ENCODE peak calls at places on chromosomes 1 and 21, in four cellular contexts. One of them, this sample, is unnamed.

GRCh38 chr1:209758360-209758759 is 2.5 kb downstream of the TRAF3IP3 start:
- DNase-seq in nephron progenitor cell: no peak
- DNase-seq in neural crest cell: no peak
- DNase-seq in left ventricle myocardium inferior: no peak
- DNase-seq in this sample: no peak

GRCh38 chr1:17184822-17185484 is 20.0 kb upstream of the PADI1 start:
- DNase-seq in left ventricle myocardium inferior: no peak
- DNase-seq in neural crest cell: no peak
- DNase-seq in nephron progenitor cell: no peak
- DNase-seq in this sample: no peak

GRCh38 chr1:245684111-245684510 is 529.3 kb downstream of the KIF26B start:
- DNase-seq in neural crest cell: no peak
- DNase-seq in left ventricle myocardium inferior: no peak
- DNase-seq in nephron progenitor cell: no peak
- DNase-seq in this sample: no peak

GRCh38 chr1:246067432-246068021 is 439.6 kb downstream of the SMYD3 start:
- DNase-seq in neural crest cell: no peak
- DNase-seq in left ventricle myocardium inferior: no peak
- DNase-seq in nephron progenitor cell: no peak
- DNase-seq in this sample: peak

GRCh38 chr1:37020653-37021277 is 13.6 kb downstream of the GRIK3 start:
- DNase-seq in nephron progenitor cell: peak
- DNase-seq in neural crest cell: peak
- DNase-seq in left ventricle myocardium inferior: no peak
- DNase-seq in this sample: no peak

GRCh38 chr1:91124989-91125417 is 103.2 kb upstream of the ZNF644 start:
- DNase-seq in nephron progenitor cell: no peak
- DNase-seq in left ventricle myocardium inferior: no peak
- DNase-seq in neural crest cell: no peak
- DNase-seq in this sample: peak

GRCh38 chr1:161884475-161884874 is 118.4 kb downstream of the ATF6 start:
- DNase-seq in nephron progenitor cell: no peak
- DNase-seq in left ventricle myocardium inferior: no peak
- DNase-seq in neural crest cell: no peak
- DNase-seq in this sample: no peak

GRCh38 chr1:63908016-63908415 is 134.2 kb downstream of the ROR1 start:
- DNase-seq in neural crest cell: no peak
- DNase-seq in left ventricle myocardium inferior: no peak
- DNase-seq in nephron progenitor cell: no peak
- DNase-seq in this sample: no peak

GRCh38 chr1:63038586-63038985 is 254.7 kb downstream of the ATG4C start:
- DNase-seq in left ventricle myocardium inferior: no peak
- DNase-seq in neural crest cell: no peak
- DNase-seq in nephron progenitor cell: no peak
- DNase-seq in this sample: no peak

GRCh38 chr1:192889082-192889481 is 80.2 kb downstream of the RGS2 start:
- DNase-seq in nephron progenitor cell: no peak
- DNase-seq in neural crest cell: no peak
- DNase-seq in left ventricle myocardium inferior: no peak
- DNase-seq in this sample: no peak

GRCh38 chr1:4761324-4761723 is 106.9 kb downstream of the AJAP1 start:
- DNase-seq in left ventricle myocardium inferior: no peak
- DNase-seq in nephron progenitor cell: no peak
- DNase-seq in neural crest cell: no peak
- DNase-seq in this sample: no peak

GRCh38 chr1:168498159-168498609 is 45.6 kb downstream of the XCL2 start:
- DNase-seq in nephron progenitor cell: no peak
- DNase-seq in neural crest cell: no peak
- DNase-seq in left ventricle myocardium inferior: no peak
- DNase-seq in this sample: no peak

GRCh38 chr21:20971296-20971921 is 26.8 kb upstream of the NCAM2 start:
- DNase-seq in left ventricle myocardium inferior: peak
- DNase-seq in neural crest cell: peak
- DNase-seq in nephron progenitor cell: peak
- DNase-seq in this sample: no peak

GRCh38 chr1:213658508-213658907 is 329.3 kb upstream of the PROX1 start:
- DNase-seq in neural crest cell: no peak
- DNase-seq in left ventricle myocardium inferior: no peak
- DNase-seq in nephron progenitor cell: no peak
- DNase-seq in this sample: no peak

GRCh38 chr1:246324711-246325110 is 182.4 kb downstream of the SMYD3 start:
- DNase-seq in left ventricle myocardium inferior: no peak
- DNase-seq in neural crest cell: no peak
- DNase-seq in nephron progenitor cell: no peak
- DNase-seq in this sample: no peak

GRCh38 chr1:32892368-32893197 is 6.3 kb downstream of the HPCA start:
- DNase-seq in nephron progenitor cell: peak
- DNase-seq in left ventricle myocardium inferior: no peak
- DNase-seq in neural crest cell: peak
- DNase-seq in this sample: peak

GRCh38 chr1:180259431-180260338 is 29.6 kb downstream of the LHX4 start:
- DNase-seq in nephron progenitor cell: no peak
- DNase-seq in neural crest cell: no peak
- DNase-seq in left ventricle myocardium inferior: no peak
- DNase-seq in this sample: no peak

GRCh38 chr21:39000496-39000895 is 182.8 kb downstream of the PSMG1 start:
- DNase-seq in left ventricle myocardium inferior: no peak
- DNase-seq in nephron progenitor cell: no peak
- DNase-seq in neural crest cell: no peak
- DNase-seq in this sample: no peak

GRCh38 chr21:35198982-35199732 is 150.1 kb upstream of the RUNX1 start:
- DNase-seq in left ventricle myocardium inferior: no peak
- DNase-seq in nephron progenitor cell: no peak
- DNase-seq in neural crest cell: no peak
- DNase-seq in this sample: no peak

GRCh38 chr21:42513985-42514882 is 582 bp downstream of the SLC37A1 start:
- DNase-seq in left ventricle myocardium inferior: peak
- DNase-seq in neural crest cell: peak
- DNase-seq in nephron progenitor cell: peak
- DNase-seq in this sample: peak

GRCh38 chr1:147080671-147081394 is 91.4 kb downstream of the PRKAB2 start:
- DNase-seq in nephron progenitor cell: peak
- DNase-seq in neural crest cell: no peak
- DNase-seq in left ventricle myocardium inferior: no peak
- DNase-seq in this sample: peak

GRCh38 chr21:41781047-41781405 is 14.2 kb upstream of the RIPK4 start:
- DNase-seq in left ventricle myocardium inferior: no peak
- DNase-seq in neural crest cell: no peak
- DNase-seq in nephron progenitor cell: no peak
- DNase-seq in this sample: no peak

GRCh38 chr1:245788269-245788668 is 633.5 kb downstream of the KIF26B start:
- DNase-seq in left ventricle myocardium inferior: no peak
- DNase-seq in neural crest cell: no peak
- DNase-seq in nephron progenitor cell: no peak
- DNase-seq in this sample: no peak

GRCh38 chr21:31180256-31181088 is 142.2 kb upstream of the KRTAP19-8 start:
- DNase-seq in nephron progenitor cell: no peak
- DNase-seq in left ventricle myocardium inferior: no peak
- DNase-seq in neural crest cell: peak
- DNase-seq in this sample: peak

GRCh38 chr1:153651771-153652170 is 6.7 kb upstream of the SNAPIN start:
- DNase-seq in left ventricle myocardium inferior: no peak
- DNase-seq in nephron progenitor cell: no peak
- DNase-seq in neural crest cell: no peak
- DNase-seq in this sample: no peak

GRCh38 chr1:191284175-191284574 is 806.5 kb upstream of the BRINP3 start:
- DNase-seq in nephron progenitor cell: no peak
- DNase-seq in neural crest cell: no peak
- DNase-seq in left ventricle myocardium inferior: no peak
- DNase-seq in this sample: no peak

GRCh38 chr1:111811891-111812290 is 56.2 kb downstream of the DDX20 start:
- DNase-seq in nephron progenitor cell: no peak
- DNase-seq in left ventricle myocardium inferior: no peak
- DNase-seq in neural crest cell: no peak
- DNase-seq in this sample: no peak

GRCh38 chr21:16821588-16821987 is 691.3 kb upstream of the CXADR start:
- DNase-seq in nephron progenitor cell: no peak
- DNase-seq in left ventricle myocardium inferior: no peak
- DNase-seq in neural crest cell: no peak
- DNase-seq in this sample: no peak

GRCh38 chr1:220761688-220762427 is 13.7 kb downstream of the MTARC2 start:
- DNase-seq in nephron progenitor cell: no peak
- DNase-seq in neural crest cell: no peak
- DNase-seq in left ventricle myocardium inferior: no peak
- DNase-seq in this sample: no peak

GRCh38 chr1:27413004-27413403 is 20.6 kb downstream of the GPR3 start:
- DNase-seq in left ventricle myocardium inferior: no peak
- DNase-seq in neural crest cell: no peak
- DNase-seq in nephron progenitor cell: no peak
- DNase-seq in this sample: no peak

GRCh38 chr1:93751391-93752250 is 70.0 kb upstream of the BCAR3 start:
- DNase-seq in left ventricle myocardium inferior: peak
- DNase-seq in nephron progenitor cell: no peak
- DNase-seq in neural crest cell: no peak
- DNase-seq in this sample: no peak

GRCh38 chr1:96722161-96722908 is 751 bp downstream of the PTBP2 start:
- DNase-seq in neural crest cell: peak
- DNase-seq in nephron progenitor cell: peak
- DNase-seq in left ventricle myocardium inferior: peak
- DNase-seq in this sample: peak

GRCh38 chr21:44779417-44780139 is 22.0 kb downstream of the UBE2G2 start:
- DNase-seq in left ventricle myocardium inferior: no peak
- DNase-seq in neural crest cell: no peak
- DNase-seq in nephron progenitor cell: no peak
- DNase-seq in this sample: no peak

GRCh38 chr1:200314085-200314750 is 95.6 kb downstream of the ZNF281 start:
- DNase-seq in neural crest cell: no peak
- DNase-seq in nephron progenitor cell: no peak
- DNase-seq in left ventricle myocardium inferior: no peak
- DNase-seq in this sample: no peak

GRCh38 chr1:3604468-3604974 is 6.8 kb downstream of the MEGF6 start:
- DNase-seq in neural crest cell: no peak
- DNase-seq in left ventricle myocardium inferior: no peak
- DNase-seq in nephron progenitor cell: no peak
- DNase-seq in this sample: no peak

GRCh38 chr1:155871390-155871789 is 12.0 kb downstream of the SYT11 start:
- DNase-seq in nephron progenitor cell: no peak
- DNase-seq in left ventricle myocardium inferior: peak
- DNase-seq in neural crest cell: no peak
- DNase-seq in this sample: no peak

GRCh38 chr1:54267815-54268551 is 68.0 kb downstream of the MRPL37 start:
- DNase-seq in nephron progenitor cell: no peak
- DNase-seq in neural crest cell: no peak
- DNase-seq in left ventricle myocardium inferior: no peak
- DNase-seq in this sample: no peak

GRCh38 chr1:82446955-82447354 is 646.2 kb downstream of the ADGRL2 start:
- DNase-seq in nephron progenitor cell: no peak
- DNase-seq in neural crest cell: no peak
- DNase-seq in left ventricle myocardium inferior: no peak
- DNase-seq in this sample: no peak
- TF ChIP-seq CTCF in nephron progenitor cell: no peak
- TF ChIP-seq CTCF in neural crest cell: no peak
- TF ChIP-seq CTCF in left ventricle myocardium inferior: no peak
- TF ChIP-seq CTCF in this sample: no peak

GRCh38 chr21:46326110-46326703 is 2.3 kb downstream of the PCNT start:
- DNase-seq in neural crest cell: no peak
- DNase-seq in left ventricle myocardium inferior: no peak
- DNase-seq in nephron progenitor cell: no peak
- DNase-seq in this sample: no peak

GRCh38 chr21:46323227-46323709 is 402 bp downstream of the C21orf58 start:
- DNase-seq in left ventricle myocardium inferior: no peak
- DNase-seq in nephron progenitor cell: no peak
- DNase-seq in neural crest cell: no peak
- DNase-seq in this sample: no peak

GRCh38 chr21:46323710-46324389 is at the start of the genes C21orf58 and PCNT:
- DNase-seq in neural crest cell: peak
- DNase-seq in nephron progenitor cell: peak
- DNase-seq in left ventricle myocardium inferior: peak
- DNase-seq in this sample: peak

GRCh38 chr21:46324390-46325072 is 575 bp downstream of the PCNT start:
- DNase-seq in neural crest cell: peak
- DNase-seq in nephron progenitor cell: peak
- DNase-seq in left ventricle myocardium inferior: peak
- DNase-seq in this sample: peak

GRCh38 chr21:46325073-46325912 is 1.3 kb downstream of the PCNT start:
- DNase-seq in nephron progenitor cell: peak
- DNase-seq in neural crest cell: peak
- DNase-seq in left ventricle myocardium inferior: peak
- DNase-seq in this sample: peak
- TF ChIP-seq CTCF in nephron progenitor cell: no peak
- TF ChIP-seq CTCF in neural crest cell: peak
- TF ChIP-seq CTCF in left ventricle myocardium inferior: peak
- TF ChIP-seq CTCF in this sample: peak

DNA sequence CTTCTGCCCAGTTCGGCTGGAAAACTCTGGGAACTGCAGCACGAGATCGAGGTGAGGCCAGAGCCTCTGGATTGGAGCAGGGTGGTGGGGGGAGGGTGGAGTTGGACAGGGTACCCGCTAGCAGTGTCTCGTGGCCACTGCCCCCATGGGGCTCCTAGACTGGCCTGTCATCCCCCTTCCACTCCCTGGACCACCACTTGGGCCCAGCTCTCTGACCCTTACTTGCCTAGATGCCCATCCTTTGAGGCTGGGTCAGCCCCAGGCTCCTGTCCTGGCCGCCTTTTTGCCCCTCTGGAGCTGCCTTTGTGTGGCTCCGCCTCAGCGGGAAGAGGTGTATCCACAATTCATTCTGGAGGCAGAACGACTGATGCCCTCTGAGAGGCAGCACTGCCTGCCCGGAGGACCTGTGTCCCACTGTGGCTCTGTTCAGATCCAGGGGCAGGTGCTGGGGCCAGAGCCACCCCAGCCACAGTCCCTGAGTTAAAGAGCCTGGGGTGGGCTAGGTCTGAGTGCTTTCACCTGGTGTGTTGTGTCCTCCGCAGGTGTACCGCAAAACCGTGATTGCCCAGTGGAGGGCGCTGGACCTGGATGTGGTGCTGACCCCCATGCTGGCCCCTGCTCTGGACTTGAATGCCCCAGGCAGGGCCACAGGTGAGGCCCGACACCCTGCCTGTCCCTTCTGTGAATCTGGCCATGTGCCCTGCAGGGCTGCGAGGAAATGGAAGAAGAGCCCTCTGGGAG is 17.7 kb downstream of the FAAH start:
- DNase-seq in nephron progenitor cell: peak
- DNase-seq in left ventricle myocardium inferior: no peak
- DNase-seq in neural crest cell: no peak
- DNase-seq in this sample: no peak
- TF ChIP-seq CTCF in nephron progenitor cell: peak
- TF ChIP-seq CTCF in left ventricle myocardium inferior: peak
- TF ChIP-seq CTCF in neural crest cell: peak
- TF ChIP-seq CTCF in this sample: peak

DNA sequence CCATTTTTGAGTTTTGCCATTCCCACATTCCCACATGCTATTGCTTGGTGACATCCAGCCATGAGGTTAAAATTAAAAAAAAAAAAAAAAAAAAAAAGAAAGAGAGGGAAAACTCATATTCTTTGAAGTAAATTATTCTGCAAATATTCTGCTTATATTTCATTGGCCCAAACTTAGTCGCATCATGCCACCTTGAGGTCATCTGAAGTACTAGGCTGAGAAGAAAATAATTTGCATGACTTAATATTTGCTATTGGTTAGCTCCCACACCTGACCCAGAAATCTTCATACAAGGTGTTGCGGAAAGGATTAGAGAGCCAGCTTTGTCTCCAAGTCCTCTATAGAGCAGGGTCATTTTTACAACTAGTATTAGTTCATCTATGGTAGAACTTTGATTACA is 2206.0 kb downstream of the MRPL39 start:
- DNase-seq in nephron progenitor cell: no peak
- DNase-seq in left ventricle myocardium inferior: no peak
- DNase-seq in neural crest cell: no peak
- DNase-seq in this sample: no peak
- TF ChIP-seq CTCF in nephron progenitor cell: no peak
- TF ChIP-seq CTCF in left ventricle myocardium inferior: peak
- TF ChIP-seq CTCF in neural crest cell: peak
- TF ChIP-seq CTCF in this sample: peak

GRCh38 chr1:38029081-38029681 is 16.6 kb downstream of the UTP11 start:
- DNase-seq in neural crest cell: no peak
- DNase-seq in nephron progenitor cell: peak
- DNase-seq in left ventricle myocardium inferior: no peak
- DNase-seq in this sample: peak
- TF ChIP-seq CTCF in neural crest cell: no peak
- TF ChIP-seq CTCF in nephron progenitor cell: no peak
- TF ChIP-seq CTCF in left ventricle myocardium inferior: no peak
- TF ChIP-seq CTCF in this sample: no peak

This sample was measured in GM13977.